ENCODE peak calls at places on chromosomes 6 and 20, in nine cellular contexts. One of them, this sample, is unnamed.

GRCh38 chr6:127484207-127484858 is 25.1 kb upstream of the KIAA0408 start:
- DNase-seq in GM10248: peak
- DNase-seq in choroid plexus epithelial cell: peak
- DNase-seq in fibroblast of pulmonary artery: peak
- DNase-seq in adrenal gland: no peak
- DNase-seq in WTC11: no peak
- DNase-seq in HFF-Myc: no peak
- DNase-seq in thoracic aorta: no peak
- DNase-seq in HFFc6: peak
- DNase-seq in this sample: no peak

GRCh38 chr20:44040202-44040915 is 125.7 kb downstream of the TOX2 start:
- DNase-seq in GM10248: no peak
- DNase-seq in choroid plexus epithelial cell: no peak
- DNase-seq in fibroblast of pulmonary artery: no peak
- DNase-seq in adrenal gland: no peak
- DNase-seq in WTC11: no peak
- DNase-seq in HFF-Myc: no peak
- DNase-seq in thoracic aorta: no peak
- DNase-seq in HFFc6: no peak
- DNase-seq in this sample: no peak

GRCh38 chr6:109363753-109364152 is 18.5 kb downstream of the CD164 start:
- DNase-seq in GM10248: no peak
- DNase-seq in choroid plexus epithelial cell: no peak
- DNase-seq in fibroblast of pulmonary artery: no peak
- DNase-seq in adrenal gland: no peak
- DNase-seq in WTC11: no peak
- DNase-seq in HFF-Myc: no peak
- DNase-seq in thoracic aorta: no peak
- DNase-seq in HFFc6: no peak
- DNase-seq in this sample: no peak

GRCh38 chr6:166360243-166361079 is 18.1 kb upstream of the SFT2D1 start:
- DNase-seq in GM10248: no peak
- DNase-seq in choroid plexus epithelial cell: peak
- DNase-seq in fibroblast of pulmonary artery: no peak
- DNase-seq in adrenal gland: no peak
- DNase-seq in WTC11: no peak
- DNase-seq in HFF-Myc: no peak
- DNase-seq in thoracic aorta: no peak
- DNase-seq in HFFc6: no peak
- DNase-seq in this sample: no peak

GRCh38 chr20:52242237-52243230 is 51.0 kb upstream of the ZFP64 start:
- DNase-seq in GM10248: peak
- DNase-seq in choroid plexus epithelial cell: peak
- DNase-seq in fibroblast of pulmonary artery: peak
- DNase-seq in adrenal gland: no peak
- DNase-seq in WTC11: no peak
- DNase-seq in HFF-Myc: no peak
- DNase-seq in thoracic aorta: no peak
- DNase-seq in HFFc6: peak
- DNase-seq in this sample: no peak

GRCh38 chr6:5486214-5486613 is 224.9 kb downstream of the FARS2 start:
- DNase-seq in GM10248: peak
- DNase-seq in choroid plexus epithelial cell: no peak
- DNase-seq in fibroblast of pulmonary artery: no peak
- DNase-seq in adrenal gland: no peak
- DNase-seq in WTC11: no peak
- DNase-seq in HFF-Myc: no peak
- DNase-seq in thoracic aorta: no peak
- DNase-seq in HFFc6: no peak
- DNase-seq in this sample: no peak

GRCh38 chr6:134517863-134518262 is 200.0 kb upstream of the SGK1 start:
- DNase-seq in GM10248: no peak
- DNase-seq in choroid plexus epithelial cell: no peak
- DNase-seq in fibroblast of pulmonary artery: peak
- DNase-seq in adrenal gland: no peak
- DNase-seq in WTC11: no peak
- DNase-seq in HFF-Myc: no peak
- DNase-seq in thoracic aorta: no peak
- DNase-seq in HFFc6: no peak
- DNase-seq in this sample: no peak

GRCh38 chr20:61806995-61807394 is 258.7 kb downstream of the TAF4 start:
- DNase-seq in GM10248: no peak
- DNase-seq in choroid plexus epithelial cell: no peak
- DNase-seq in fibroblast of pulmonary artery: no peak
- DNase-seq in adrenal gland: no peak
- DNase-seq in WTC11: peak
- DNase-seq in HFF-Myc: no peak
- DNase-seq in thoracic aorta: no peak
- DNase-seq in HFFc6: no peak
- DNase-seq in this sample: no peak

GRCh38 chr6:69181964-69182363 is 546.9 kb downstream of the ADGRB3 start:
- DNase-seq in GM10248: no peak
- DNase-seq in choroid plexus epithelial cell: no peak
- DNase-seq in fibroblast of pulmonary artery: no peak
- DNase-seq in adrenal gland: no peak
- DNase-seq in WTC11: no peak
- DNase-seq in HFF-Myc: no peak
- DNase-seq in thoracic aorta: no peak
- DNase-seq in HFFc6: no peak
- DNase-seq in this sample: no peak

GRCh38 chr20:20367681-20368413 is at the start of gene INSM1:
- DNase-seq in GM10248: no peak
- DNase-seq in choroid plexus epithelial cell: no peak
- DNase-seq in fibroblast of pulmonary artery: no peak
- DNase-seq in adrenal gland: no peak
- DNase-seq in WTC11: peak
- DNase-seq in HFF-Myc: no peak
- DNase-seq in thoracic aorta: no peak
- DNase-seq in HFFc6: no peak
- DNase-seq in this sample: no peak

GRCh38 chr6:96925290-96925687 is 761 bp downstream of the KLHL32 start:
- DNase-seq in GM10248: no peak
- DNase-seq in choroid plexus epithelial cell: no peak
- DNase-seq in fibroblast of pulmonary artery: no peak
- DNase-seq in adrenal gland: no peak
- DNase-seq in WTC11: no peak
- DNase-seq in HFF-Myc: no peak
- DNase-seq in thoracic aorta: no peak
- DNase-seq in HFFc6: no peak
- DNase-seq in this sample: no peak

GRCh38 chr20:10433623-10434466 is at the start of gene MKKS:
- DNase-seq in GM10248: peak
- DNase-seq in choroid plexus epithelial cell: peak
- DNase-seq in fibroblast of pulmonary artery: peak
- DNase-seq in adrenal gland: peak
- DNase-seq in WTC11: peak
- DNase-seq in HFF-Myc: peak
- DNase-seq in thoracic aorta: peak
- DNase-seq in HFFc6: peak
- DNase-seq in this sample: peak
- TF ChIP-seq CTCF in GM10248: no peak
- TF ChIP-seq CTCF in choroid plexus epithelial cell: peak
- TF ChIP-seq CTCF in fibroblast of pulmonary artery: no peak
- TF ChIP-seq CTCF in adrenal gland: no peak
- TF ChIP-seq CTCF in WTC11: no peak
- TF ChIP-seq CTCF in HFF-Myc: no peak
- TF ChIP-seq CTCF in thoracic aorta: no peak
- TF ChIP-seq CTCF in HFFc6: no peak
- TF ChIP-seq CTCF in this sample: no peak

GRCh38 chr6:89081423-89082322 is 1.1 kb downstream of the PNRC1 start:
- DNase-seq in GM10248: peak
- DNase-seq in choroid plexus epithelial cell: peak
- DNase-seq in fibroblast of pulmonary artery: peak
- DNase-seq in adrenal gland: peak
- DNase-seq in WTC11: peak
- DNase-seq in HFF-Myc: peak
- DNase-seq in thoracic aorta: peak
- DNase-seq in HFFc6: peak
- DNase-seq in this sample: peak
- TF ChIP-seq CTCF in GM10248: no peak
- TF ChIP-seq CTCF in choroid plexus epithelial cell: peak
- TF ChIP-seq CTCF in fibroblast of pulmonary artery: no peak
- TF ChIP-seq CTCF in adrenal gland: no peak
- TF ChIP-seq CTCF in WTC11: no peak
- TF ChIP-seq CTCF in HFF-Myc: no peak
- TF ChIP-seq CTCF in thoracic aorta: no peak
- TF ChIP-seq CTCF in HFFc6: no peak
- TF ChIP-seq CTCF in this sample: no peak

GRCh38 chr6:100229512-100229911 is 235.2 kb downstream of the SIM1 start:
- DNase-seq in GM10248: no peak
- DNase-seq in choroid plexus epithelial cell: no peak
- DNase-seq in fibroblast of pulmonary artery: no peak
- DNase-seq in adrenal gland: no peak
- DNase-seq in WTC11: no peak
- DNase-seq in HFF-Myc: no peak
- DNase-seq in thoracic aorta: no peak
- DNase-seq in HFFc6: no peak
- DNase-seq in this sample: no peak

GRCh38 chr6:100230115-100230975 is 234.4 kb downstream of the SIM1 start:
- DNase-seq in GM10248: no peak
- DNase-seq in choroid plexus epithelial cell: no peak
- DNase-seq in fibroblast of pulmonary artery: no peak
- DNase-seq in adrenal gland: no peak
- DNase-seq in WTC11: no peak
- DNase-seq in HFF-Myc: no peak
- DNase-seq in thoracic aorta: no peak
- DNase-seq in HFFc6: no peak
- DNase-seq in this sample: no peak

GRCh38 chr6:100230976-100231316 is 233.8 kb downstream of the SIM1 start:
- DNase-seq in GM10248: no peak
- DNase-seq in choroid plexus epithelial cell: no peak
- DNase-seq in fibroblast of pulmonary artery: peak
- DNase-seq in adrenal gland: no peak
- DNase-seq in WTC11: no peak
- DNase-seq in HFF-Myc: no peak
- DNase-seq in thoracic aorta: no peak
- DNase-seq in HFFc6: peak
- DNase-seq in this sample: no peak

GRCh38 chr6:100226811-100227210 is 232.8 kb upstream of the MCHR2 start:
- DNase-seq in GM10248: no peak
- DNase-seq in choroid plexus epithelial cell: no peak
- DNase-seq in fibroblast of pulmonary artery: no peak
- DNase-seq in adrenal gland: no peak
- DNase-seq in WTC11: no peak
- DNase-seq in HFF-Myc: no peak
- DNase-seq in thoracic aorta: no peak
- DNase-seq in HFFc6: no peak
- DNase-seq in this sample: no peak

GRCh38 chr6:100228437-100229424 is 234.7 kb upstream of the MCHR2 start:
- DNase-seq in GM10248: peak
- DNase-seq in choroid plexus epithelial cell: peak
- DNase-seq in fibroblast of pulmonary artery: peak
- DNase-seq in adrenal gland: peak
- DNase-seq in WTC11: peak
- DNase-seq in HFF-Myc: no peak
- DNase-seq in thoracic aorta: no peak
- DNase-seq in HFFc6: peak
- DNase-seq in this sample: peak
- TF ChIP-seq CTCF in GM10248: no peak
- TF ChIP-seq CTCF in choroid plexus epithelial cell: peak
- TF ChIP-seq CTCF in fibroblast of pulmonary artery: peak
- TF ChIP-seq CTCF in adrenal gland: no peak
- TF ChIP-seq CTCF in WTC11: no peak
- TF ChIP-seq CTCF in HFF-Myc: no peak
- TF ChIP-seq CTCF in thoracic aorta: peak
- TF ChIP-seq CTCF in HFFc6: peak
- TF ChIP-seq CTCF in this sample: no peak

GRCh38 chr20:23420943-23421925 is at the start of gene NAPB:
- DNase-seq in GM10248: peak
- DNase-seq in choroid plexus epithelial cell: peak
- DNase-seq in fibroblast of pulmonary artery: peak
- DNase-seq in adrenal gland: peak
- DNase-seq in WTC11: peak
- DNase-seq in HFF-Myc: peak
- DNase-seq in thoracic aorta: peak
- DNase-seq in HFFc6: peak
- DNase-seq in this sample: peak
- TF ChIP-seq CTCF in GM10248: peak
- TF ChIP-seq CTCF in choroid plexus epithelial cell: peak
- TF ChIP-seq CTCF in fibroblast of pulmonary artery: peak
- TF ChIP-seq CTCF in adrenal gland: peak
- TF ChIP-seq CTCF in WTC11: no peak
- TF ChIP-seq CTCF in HFF-Myc: no peak
- TF ChIP-seq CTCF in thoracic aorta: peak
- TF ChIP-seq CTCF in HFFc6: peak
- TF ChIP-seq CTCF in this sample: peak

GRCh38 chr20:37943501-37944455 is 40.9 kb downstream of the VSTM2L start:
- DNase-seq in GM10248: no peak
- DNase-seq in choroid plexus epithelial cell: no peak
- DNase-seq in fibroblast of pulmonary artery: no peak
- DNase-seq in adrenal gland: no peak
- DNase-seq in WTC11: peak
- DNase-seq in HFF-Myc: no peak
- DNase-seq in thoracic aorta: no peak
- DNase-seq in HFFc6: no peak
- DNase-seq in this sample: peak
- TF ChIP-seq CTCF in GM10248: no peak
- TF ChIP-seq CTCF in choroid plexus epithelial cell: peak
- TF ChIP-seq CTCF in fibroblast of pulmonary artery: no peak
- TF ChIP-seq CTCF in adrenal gland: no peak
- TF ChIP-seq CTCF in WTC11: no peak
- TF ChIP-seq CTCF in HFF-Myc: no peak
- TF ChIP-seq CTCF in thoracic aorta: no peak
- TF ChIP-seq CTCF in HFFc6: no peak
- TF ChIP-seq CTCF in this sample: no peak

GRCh38 chr20:55057779-55058415 is 582.5 kb downstream of the DOK5 start:
- DNase-seq in GM10248: no peak
- DNase-seq in choroid plexus epithelial cell: no peak
- DNase-seq in fibroblast of pulmonary artery: no peak
- DNase-seq in adrenal gland: no peak
- DNase-seq in WTC11: no peak
- DNase-seq in HFF-Myc: no peak
- DNase-seq in thoracic aorta: no peak
- DNase-seq in HFFc6: no peak
- DNase-seq in this sample: no peak
- TF ChIP-seq CTCF in GM10248: no peak
- TF ChIP-seq CTCF in choroid plexus epithelial cell: no peak
- TF ChIP-seq CTCF in fibroblast of pulmonary artery: no peak
- TF ChIP-seq CTCF in adrenal gland: peak
- TF ChIP-seq CTCF in WTC11: no peak
- TF ChIP-seq CTCF in HFF-Myc: no peak
- TF ChIP-seq CTCF in thoracic aorta: no peak
- TF ChIP-seq CTCF in HFFc6: peak
- TF ChIP-seq CTCF in this sample: peak

This sample was measured in colonic mucosa.